ENCODE peak calls at places on chromosomes 1 and 21, in four cellular contexts. One of them, this sample, is unnamed.

GRCh38 chr1:207097871-207098324 is 6.1 kb upstream of the C4BPA start:
- DNase-seq in pancreas: no peak
- DNase-seq in CD8-positive, alpha-beta T cell: no peak
- DNase-seq in right lobe of liver: no peak
- DNase-seq in this sample: no peak

GRCh38 chr1:55313903-55314302 is 98.7 kb upstream of the USP24 start:
- DNase-seq in pancreas: no peak
- DNase-seq in CD8-positive, alpha-beta T cell: no peak
- DNase-seq in right lobe of liver: no peak
- DNase-seq in this sample: no peak

GRCh38 chr1:25702101-25702775 is 85.6 kb downstream of the MAN1C1 start:
- DNase-seq in pancreas: no peak
- DNase-seq in CD8-positive, alpha-beta T cell: no peak
- DNase-seq in right lobe of liver: no peak
- DNase-seq in this sample: no peak

GRCh38 chr1:206135248-206135647 is 18.1 kb upstream of the AVPR1B start:
- DNase-seq in pancreas: no peak
- DNase-seq in CD8-positive, alpha-beta T cell: no peak
- DNase-seq in right lobe of liver: no peak
- DNase-seq in this sample: no peak

GRCh38 chr1:205142105-205142475 is 20.3 kb upstream of the RBBP5 start:
- DNase-seq in pancreas: no peak
- DNase-seq in CD8-positive, alpha-beta T cell: no peak
- DNase-seq in right lobe of liver: no peak
- DNase-seq in this sample: no peak

GRCh38 chr1:211260161-211261107 is 1.3 kb downstream of the RCOR3 start:
- DNase-seq in pancreas: peak
- DNase-seq in CD8-positive, alpha-beta T cell: peak
- DNase-seq in right lobe of liver: peak
- DNase-seq in this sample: peak

GRCh38 chr1:156583821-156584622 is 4.5 kb downstream of the TTC24 start:
- DNase-seq in pancreas: peak
- DNase-seq in CD8-positive, alpha-beta T cell: peak
- DNase-seq in right lobe of liver: no peak
- DNase-seq in this sample: peak

GRCh38 chr21:36783612-36784383 is 84.9 kb downstream of the SIM2 start:
- DNase-seq in pancreas: no peak
- DNase-seq in CD8-positive, alpha-beta T cell: no peak
- DNase-seq in right lobe of liver: no peak
- DNase-seq in this sample: no peak

GRCh38 chr1:247605286-247605685 is at the start of gene OR2G3:
- DNase-seq in pancreas: no peak
- DNase-seq in CD8-positive, alpha-beta T cell: no peak
- DNase-seq in right lobe of liver: no peak
- DNase-seq in this sample: no peak

GRCh38 chr1:1434812-1435093 is 737 bp upstream of the VWA1 start:
- DNase-seq in pancreas: no peak
- DNase-seq in CD8-positive, alpha-beta T cell: no peak
- DNase-seq in right lobe of liver: no peak
- DNase-seq in this sample: no peak

GRCh38 chr1:64892576-64893573 is 73.5 kb downstream of the JAK1 start:
- DNase-seq in pancreas: no peak
- DNase-seq in CD8-positive, alpha-beta T cell: no peak
- DNase-seq in right lobe of liver: no peak
- DNase-seq in this sample: no peak

GRCh38 chr1:6095511-6096242 is 50.0 kb downstream of the KCNAB2 start:
- DNase-seq in pancreas: peak
- DNase-seq in CD8-positive, alpha-beta T cell: no peak
- DNase-seq in right lobe of liver: no peak
- DNase-seq in this sample: no peak

GRCh38 chr21:45954271-45954670 is 27.3 kb upstream of the COL6A1 start:
- DNase-seq in pancreas: no peak
- DNase-seq in CD8-positive, alpha-beta T cell: no peak
- DNase-seq in right lobe of liver: no peak
- DNase-seq in this sample: no peak

GRCh38 chr1:221327954-221328353 is 413.9 kb downstream of the DUSP10 start:
- DNase-seq in pancreas: no peak
- DNase-seq in CD8-positive, alpha-beta T cell: no peak
- DNase-seq in right lobe of liver: no peak
- DNase-seq in this sample: no peak

GRCh38 chr1:224500802-224501201 is 66.2 kb upstream of the WDR26 start:
- DNase-seq in pancreas: no peak
- DNase-seq in CD8-positive, alpha-beta T cell: no peak
- DNase-seq in right lobe of liver: no peak
- DNase-seq in this sample: no peak

GRCh38 chr1:62962794-62963776 is 179.2 kb downstream of the ATG4C start:
- DNase-seq in pancreas: peak
- DNase-seq in CD8-positive, alpha-beta T cell: no peak
- DNase-seq in right lobe of liver: no peak
- DNase-seq in this sample: peak

GRCh38 chr1:22507582-22507981 is 55.7 kb upstream of the EPHA8 start:
- DNase-seq in pancreas: no peak
- DNase-seq in CD8-positive, alpha-beta T cell: no peak
- DNase-seq in right lobe of liver: no peak
- DNase-seq in this sample: no peak

GRCh38 chr1:229756666-229757065 is 130.6 kb downstream of the URB2 start:
- DNase-seq in pancreas: no peak
- DNase-seq in CD8-positive, alpha-beta T cell: no peak
- DNase-seq in right lobe of liver: no peak
- DNase-seq in this sample: no peak

GRCh38 chr1:197614916-197615692 is 160.2 kb downstream of the DENND1B start:
- DNase-seq in pancreas: no peak
- DNase-seq in CD8-positive, alpha-beta T cell: no peak
- DNase-seq in right lobe of liver: no peak
- DNase-seq in this sample: peak

GRCh38 chr1:42479621-42480020 is 16.5 kb downstream of the CCDC30 start:
- DNase-seq in pancreas: no peak
- DNase-seq in CD8-positive, alpha-beta T cell: no peak
- DNase-seq in right lobe of liver: no peak
- DNase-seq in this sample: no peak

GRCh38 chr1:1185101-1185765 is 11.6 kb downstream of the TTLL10 start:
- DNase-seq in pancreas: peak
- DNase-seq in CD8-positive, alpha-beta T cell: no peak
- DNase-seq in right lobe of liver: peak
- DNase-seq in this sample: no peak

GRCh38 chr1:45913183-45913924 is 109.9 kb downstream of the MAST2 start:
- DNase-seq in pancreas: no peak
- DNase-seq in CD8-positive, alpha-beta T cell: no peak
- DNase-seq in right lobe of liver: no peak
- DNase-seq in this sample: no peak

GRCh38 chr1:32151319-32151787 is 28.1 kb upstream of the TXLNA start:
- DNase-seq in pancreas: no peak
- DNase-seq in CD8-positive, alpha-beta T cell: no peak
- DNase-seq in right lobe of liver: no peak
- DNase-seq in this sample: no peak

GRCh38 chr1:54137532-54138061 is 15.2 kb downstream of the CDCP2 start:
- DNase-seq in pancreas: no peak
- DNase-seq in CD8-positive, alpha-beta T cell: no peak
- DNase-seq in right lobe of liver: no peak
- DNase-seq in this sample: peak

GRCh38 chr1:29236993-29237905 is 927 bp downstream of the PTPRU start:
- DNase-seq in pancreas: peak
- DNase-seq in CD8-positive, alpha-beta T cell: no peak
- DNase-seq in right lobe of liver: peak
- DNase-seq in this sample: no peak

GRCh38 chr1:193216920-193217319 is 30.5 kb upstream of the B3GALT2 start:
- DNase-seq in pancreas: no peak
- DNase-seq in CD8-positive, alpha-beta T cell: no peak
- DNase-seq in right lobe of liver: no peak
- DNase-seq in this sample: no peak

GRCh38 chr1:78229344-78229743 is 183.6 kb downstream of the GIPC2 start:
- DNase-seq in pancreas: no peak
- DNase-seq in CD8-positive, alpha-beta T cell: no peak
- DNase-seq in right lobe of liver: no peak
- DNase-seq in this sample: no peak

GRCh38 chr1:213987422-213987875 is 324 bp upstream of the PROX1 start:
- DNase-seq in pancreas: peak
- DNase-seq in CD8-positive, alpha-beta T cell: no peak
- DNase-seq in right lobe of liver: no peak
- DNase-seq in this sample: no peak

GRCh38 chr21:19523066-19523465 is 1119.5 kb upstream of the TMPRSS15 start:
- DNase-seq in pancreas: no peak
- DNase-seq in CD8-positive, alpha-beta T cell: no peak
- DNase-seq in right lobe of liver: no peak
- DNase-seq in this sample: no peak

DNA sequence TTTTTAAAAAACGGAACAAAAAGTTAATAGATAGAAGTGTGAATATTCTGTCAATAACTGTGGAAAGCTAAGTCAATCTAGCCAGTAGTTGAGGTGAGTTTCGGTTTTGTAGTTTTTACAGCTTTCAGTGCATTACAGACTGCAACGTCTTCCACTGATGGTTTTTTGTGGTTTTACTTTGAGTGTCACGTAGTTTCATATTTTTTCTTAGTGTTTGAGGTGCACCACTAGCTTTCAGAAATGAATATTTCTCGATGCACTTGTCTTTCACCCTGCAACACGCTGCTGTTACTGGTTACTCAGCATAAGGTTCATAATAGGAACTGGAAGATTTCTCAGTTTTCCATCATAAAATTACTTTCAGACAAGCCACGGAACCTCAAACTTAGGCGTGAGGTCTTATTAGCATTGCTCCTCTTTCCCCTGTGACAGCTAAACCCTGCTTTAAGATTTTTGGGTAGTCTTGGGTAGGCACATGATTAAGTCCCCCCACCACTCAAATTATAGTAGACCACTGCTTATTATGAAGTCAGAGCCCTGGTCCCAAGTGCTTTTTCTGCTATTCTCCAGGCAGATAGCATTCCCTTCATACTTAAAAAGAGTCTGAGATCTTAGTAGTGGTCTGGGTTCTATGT is 1412.7 kb downstream of the KCNT2 start:
- DNase-seq in pancreas: no peak
- DNase-seq in CD8-positive, alpha-beta T cell: no peak
- DNase-seq in right lobe of liver: no peak
- DNase-seq in this sample: no peak
- H3K4me3 ChIP-seq in pancreas: no peak
- H3K4me3 ChIP-seq in CD8-positive, alpha-beta T cell: no peak
- H3K4me3 ChIP-seq in right lobe of liver: no peak
- H3K4me3 ChIP-seq in this sample: no peak

GRCh38 chr1:93616996-93617669 is 64.5 kb downstream of the BCAR3 start:
- DNase-seq in pancreas: no peak
- DNase-seq in CD8-positive, alpha-beta T cell: no peak
- DNase-seq in right lobe of liver: peak
- DNase-seq in this sample: no peak

GRCh38 chr1:93614550-93615200 is 67.0 kb downstream of the BCAR3 start:
- DNase-seq in pancreas: no peak
- DNase-seq in CD8-positive, alpha-beta T cell: no peak
- DNase-seq in right lobe of liver: no peak
- DNase-seq in this sample: no peak

GRCh38 chr1:93613895-93614294 is 67.7 kb downstream of the BCAR3 start:
- DNase-seq in pancreas: peak
- DNase-seq in CD8-positive, alpha-beta T cell: no peak
- DNase-seq in right lobe of liver: peak
- DNase-seq in this sample: no peak

GRCh38 chr1:93616221-93616995 is 65.2 kb downstream of the BCAR3 start:
- DNase-seq in pancreas: no peak
- DNase-seq in CD8-positive, alpha-beta T cell: no peak
- DNase-seq in right lobe of liver: no peak
- DNase-seq in this sample: no peak

GRCh38 chr1:93615201-93616150 is 66.2 kb downstream of the BCAR3 start:
- DNase-seq in pancreas: no peak
- DNase-seq in CD8-positive, alpha-beta T cell: no peak
- DNase-seq in right lobe of liver: no peak
- DNase-seq in this sample: no peak
- H3K4me3 ChIP-seq in pancreas: no peak
- H3K4me3 ChIP-seq in CD8-positive, alpha-beta T cell: no peak
- H3K4me3 ChIP-seq in right lobe of liver: no peak
- H3K4me3 ChIP-seq in this sample: no peak

DNA sequence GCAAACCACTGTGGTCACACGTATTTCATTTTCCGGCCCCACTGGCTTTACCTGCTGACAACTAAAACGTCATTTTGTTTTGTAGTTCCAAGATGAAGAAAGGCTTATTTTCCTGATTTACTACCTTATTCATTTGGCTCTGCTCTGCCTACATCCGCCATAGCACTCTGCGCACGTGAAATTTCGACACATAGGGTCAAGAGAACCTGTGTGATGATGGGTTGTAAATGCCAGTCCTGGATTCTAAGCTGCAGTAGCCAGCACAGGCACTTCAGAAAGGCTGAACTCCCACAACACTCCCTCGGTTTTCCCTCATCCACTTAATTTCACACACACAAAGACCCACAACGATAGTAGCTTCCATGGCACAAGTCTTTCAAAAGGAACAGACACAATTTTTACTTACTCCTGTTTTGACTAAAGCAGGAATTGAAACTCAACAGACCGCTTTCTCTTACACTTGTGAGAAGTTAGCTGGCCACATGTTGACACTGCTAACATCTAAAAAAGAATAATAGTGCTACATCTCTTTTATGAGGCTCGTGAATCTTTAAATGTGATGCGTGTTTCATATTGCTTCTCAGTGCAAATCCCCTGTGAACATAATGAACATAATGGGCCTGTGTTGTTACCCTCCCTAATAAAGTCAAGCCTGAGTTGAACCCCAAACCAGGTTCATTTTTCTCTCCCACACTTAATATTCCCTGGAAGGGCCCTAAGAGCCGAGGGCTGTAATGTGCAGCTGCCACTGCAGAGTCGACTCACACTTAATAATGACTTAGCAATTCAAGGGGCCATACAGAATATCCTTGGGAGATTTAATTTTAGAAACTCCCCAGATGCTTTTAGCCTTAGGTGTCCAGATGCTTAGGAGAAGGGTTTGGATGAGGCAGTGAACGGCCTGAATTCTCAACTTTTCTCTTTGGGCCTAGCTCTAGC is 1.5 kb upstream of the RUNX1 start:
- DNase-seq in pancreas: no peak
- DNase-seq in CD8-positive, alpha-beta T cell: no peak
- DNase-seq in right lobe of liver: no peak
- DNase-seq in this sample: peak
- H3K4me3 ChIP-seq in pancreas: no peak
- H3K4me3 ChIP-seq in CD8-positive, alpha-beta T cell: no peak
- H3K4me3 ChIP-seq in right lobe of liver: no peak
- H3K4me3 ChIP-seq in this sample: no peak

GRCh38 chr1:51861669-51862068 is 16.9 kb downstream of the NRDC start:
- DNase-seq in pancreas: no peak
- DNase-seq in CD8-positive, alpha-beta T cell: no peak
- DNase-seq in right lobe of liver: no peak
- DNase-seq in this sample: no peak

GRCh38 chr1:51867479-51868232 is 10.9 kb downstream of the NRDC start:
- DNase-seq in pancreas: no peak
- DNase-seq in CD8-positive, alpha-beta T cell: no peak
- DNase-seq in right lobe of liver: no peak
- DNase-seq in this sample: no peak

GRCh38 chr1:51859333-51859732 is 19.2 kb downstream of the NRDC start:
- DNase-seq in pancreas: no peak
- DNase-seq in CD8-positive, alpha-beta T cell: no peak
- DNase-seq in right lobe of liver: no peak
- DNase-seq in this sample: no peak

GRCh38 chr1:51859737-51860136 is 18.8 kb downstream of the NRDC start:
- DNase-seq in pancreas: no peak
- DNase-seq in CD8-positive, alpha-beta T cell: no peak
- DNase-seq in right lobe of liver: no peak
- DNase-seq in this sample: no peak

GRCh38 chr1:51863384-51863783 is 15.1 kb downstream of the NRDC start:
- DNase-seq in pancreas: no peak
- DNase-seq in CD8-positive, alpha-beta T cell: no peak
- DNase-seq in right lobe of liver: no peak
- DNase-seq in this sample: no peak
- H3K4me3 ChIP-seq in pancreas: no peak
- H3K4me3 ChIP-seq in CD8-positive, alpha-beta T cell: no peak
- H3K4me3 ChIP-seq in right lobe of liver: no peak
- H3K4me3 ChIP-seq in this sample: no peak

GRCh38 chr21:34926784-34927548 is 122.1 kb downstream of the RUNX1 start:
- DNase-seq in pancreas: no peak
- DNase-seq in CD8-positive, alpha-beta T cell: no peak
- DNase-seq in right lobe of liver: no peak
- DNase-seq in this sample: no peak
- H3K4me3 ChIP-seq in pancreas: no peak
- H3K4me3 ChIP-seq in CD8-positive, alpha-beta T cell: no peak
- H3K4me3 ChIP-seq in right lobe of liver: no peak
- H3K4me3 ChIP-seq in this sample: no peak

This sample was measured in LNCaP clone FGC.